ENCODE peak calls at places on chromosomes 13 and 19, in five cellular contexts. Q is right lobe of liver, Y is HCT116, M is cardiac muscle cell, W is heart left ventricle. K is an unnamed sample.

GRCh38 chr13:67792151-67792665 is 562.1 kb upstream of the PCDH9 start:
- DNase-seq in M (no peak), Q (no peak), Y (no peak), W (no peak), K (no peak)

GRCh38 chr19:49387936-49388372 is at the start of gene KASH5:
- DNase-seq in Q (peak), M (peak), Y (no peak), W (peak), K (no peak)

GRCh38 chr19:4304509-4305252 is at the start of gene FSD1:
- DNase-seq in M (peak), Q (no peak), W (peak), Y (no peak), K (no peak)

GRCh38 chr19:3359850-3360493 is 6.4 kb upstream of the NFIC start:
- DNase-seq in Y (no peak), M (peak), W (no peak), Q (no peak), K (no peak)

GRCh38 chr19:3146677-3147100 is 10.9 kb downstream of the GNA15 start:
- DNase-seq in Y (no peak), W (no peak), M (no peak), Q (no peak), K (no peak)

GRCh38 chr13:21537105-21537504 is 66.9 kb downstream of the MICU2 start:
- DNase-seq in M (peak), W (no peak), Y (no peak), Q (no peak), K (no peak)

GRCh38 chr13:31282741-31283455 is 83.1 kb downstream of the B3GLCT start:
- DNase-seq in W (no peak), Q (no peak), M (peak), Y (no peak), K (no peak)

GRCh38 chr19:11174336-11174735 is 18.8 kb upstream of the SPC24 start:
- DNase-seq in Q (no peak), W (no peak), M (no peak), Y (no peak), K (no peak)

GRCh38 chr13:36151591-36151990 is 20.4 kb upstream of the DCLK1 start:
- DNase-seq in M (no peak), Q (no peak), W (no peak), Y (no peak), K (no peak)

GRCh38 chr19:36152886-36153525 is 759 bp upstream of the COX7A1 start:
- DNase-seq in Q (peak), M (no peak), Y (no peak), W (no peak), K (no peak)

GRCh38 chr13:49214917-49215376 is 5.2 kb upstream of the MLNR start:
- DNase-seq in Q (peak), W (peak), Y (peak), M (peak), K (no peak)

GRCh38 chr19:4406626-4407025 is 4.2 kb downstream of the CHAF1A start:
- DNase-seq in W (no peak), Q (no peak), M (no peak), Y (no peak), K (no peak)

GRCh38 chr19:2431318-2432055 is 4.1 kb upstream of the TIMM13 start:
- DNase-seq in Q (no peak), W (no peak), M (no peak), Y (no peak), K (no peak)

GRCh38 chr19:56837892-56838679 is 2.4 kb downstream of the PEG3 start:
- DNase-seq in Q (peak), W (peak), Y (no peak), M (peak), K (no peak)

GRCh38 chr19:12574036-12574435 is 22.8 kb upstream of the ZNF564 start:
- DNase-seq in Y (no peak), M (no peak), Q (no peak), W (no peak), K (no peak)

DNA sequence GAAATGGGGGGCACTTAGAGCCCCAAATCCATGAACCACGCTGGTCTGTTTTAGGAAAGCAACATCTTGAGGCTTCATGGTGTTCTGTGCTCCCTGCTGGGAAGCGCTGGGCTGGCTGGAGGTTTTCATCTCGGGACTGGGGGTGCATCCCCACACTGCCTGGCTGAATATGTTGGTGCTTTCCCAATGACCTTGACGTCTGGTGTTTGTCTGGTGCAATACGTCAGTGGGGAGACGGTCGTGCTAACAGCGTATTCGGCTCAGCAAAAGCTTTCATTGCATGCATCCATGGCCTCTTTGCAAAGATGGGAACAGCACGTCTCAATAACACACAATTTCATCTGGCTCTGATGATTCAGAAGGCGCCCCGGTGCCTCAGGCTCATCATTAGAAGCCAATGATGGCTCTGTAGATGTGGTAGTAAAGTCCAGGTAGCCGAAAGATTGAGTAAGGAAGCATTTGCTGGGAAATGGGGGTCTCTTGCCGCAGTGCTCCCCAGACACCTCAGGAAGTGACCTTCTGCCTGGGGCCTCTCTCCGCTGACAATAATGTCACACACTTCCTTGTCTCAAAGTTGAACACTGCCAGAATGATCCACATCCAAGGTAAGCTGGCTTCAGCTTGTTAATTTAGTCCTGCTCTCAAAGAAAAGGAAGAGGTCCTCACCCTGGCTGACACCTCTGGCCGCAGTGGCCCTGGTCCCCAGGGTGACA is 97.7 kb downstream of the ING1 start:
- DNase-seq in W (no peak), M (no peak), Y (no peak), Q (no peak), K (no peak)
- H3K27ac ChIP-seq in W (no peak), M (no peak), Y (no peak), Q (no peak), K (no peak)

DNA sequence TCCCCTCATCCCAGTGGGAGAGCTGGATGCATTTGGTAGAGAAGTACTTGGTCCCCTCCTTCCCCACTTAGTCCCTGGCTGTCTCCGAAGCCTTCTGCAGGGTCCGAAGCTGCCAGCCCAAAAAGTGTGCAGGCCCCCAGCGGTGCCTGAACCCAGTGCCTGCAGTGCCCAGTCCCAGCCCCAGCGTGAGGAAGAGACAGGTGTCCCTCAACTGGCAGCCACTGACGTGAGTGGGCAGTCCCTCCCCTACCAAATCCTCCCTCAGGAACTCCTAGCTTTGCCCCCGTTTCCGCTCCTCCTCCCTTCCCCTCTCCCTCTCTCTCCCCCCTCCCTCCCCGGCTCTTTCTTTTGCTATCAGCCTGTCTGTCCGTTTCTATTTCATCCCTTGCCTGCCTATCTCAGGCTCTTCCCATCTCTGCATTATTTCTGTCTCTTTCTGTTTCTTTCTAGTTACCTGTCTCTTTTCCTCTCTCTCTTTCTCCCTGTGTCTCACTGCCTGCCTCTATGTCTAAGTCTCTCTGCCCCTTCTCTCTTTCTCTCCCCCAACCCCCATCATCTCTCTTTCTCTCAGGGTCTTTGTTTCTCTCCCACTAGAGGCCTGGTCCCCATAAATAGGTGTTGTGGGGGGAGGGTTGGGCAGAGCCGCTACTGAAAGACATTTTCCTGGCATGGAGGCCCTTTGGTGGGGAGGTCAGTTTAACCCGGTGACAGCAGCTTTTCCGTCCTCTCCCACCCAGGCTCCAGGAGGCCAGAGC is 1.7 kb upstream of the LTBP4 start:
- DNase-seq in Y (no peak), Q (no peak), W (no peak), M (no peak), K (no peak)
- TF ChIP-seq CTCF in Y (no peak), Q (no peak), W (no peak), M (no peak), K (no peak)

DNA sequence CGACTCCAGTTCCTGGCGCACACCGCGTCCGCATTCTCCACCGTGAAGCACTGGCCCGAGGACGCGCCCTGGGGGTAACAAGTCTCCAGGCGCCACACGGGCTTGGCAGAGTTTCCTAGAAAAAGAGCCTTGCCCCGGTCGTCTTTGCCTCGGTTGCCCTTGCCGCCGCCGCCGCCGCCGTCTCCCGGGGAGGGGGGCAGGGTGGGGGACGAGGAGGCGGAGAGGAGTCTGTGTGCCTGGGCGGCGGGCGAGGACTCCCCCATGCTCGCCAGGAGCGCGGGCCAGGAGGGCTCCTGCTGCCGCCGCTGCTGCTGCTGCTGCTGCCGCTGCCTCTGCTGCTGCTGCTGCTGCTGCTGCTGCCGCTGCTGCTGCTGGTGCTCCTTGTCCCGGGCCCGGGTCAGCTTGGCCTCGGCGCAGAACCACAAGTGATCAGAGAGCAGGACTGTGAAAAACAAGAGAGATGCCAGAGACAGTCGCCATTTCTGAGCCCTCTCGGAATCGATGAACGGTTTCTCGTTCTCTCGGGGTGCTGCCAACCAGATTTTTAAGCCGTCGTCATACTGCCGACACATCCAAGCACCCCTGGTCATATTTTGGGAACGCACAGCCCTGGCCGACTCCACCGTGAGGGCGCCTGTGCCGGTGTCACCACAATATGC is 349.2 kb downstream of the LIG4 start:
- DNase-seq in W (no peak), Y (no peak), Q (no peak), M (peak), K (no peak)
- H3K27ac ChIP-seq in W (no peak), Y (no peak), Q (no peak), M (no peak), K (no peak)

GRCh38 chr19:48182434-48182833 is 12.0 kb downstream of the ZSWIM9 start:
- DNase-seq in Q (no peak), W (no peak), M (no peak), Y (no peak), K (no peak)
- TF ChIP-seq CTCF in Q (no peak), W (no peak), M (no peak), Y (peak), K (no peak)

GRCh38 chr19:45814851-45815481 is at the start of gene RSPH6A:
- DNase-seq in W (no peak), Y (no peak), M (no peak), Q (no peak), K (no peak)
- H3K27ac ChIP-seq in W (no peak), Y (no peak), M (peak), Q (no peak), K (no peak)

GRCh38 chr19:18995804-18996241 is 37.5 kb downstream of the SUGP2 start:
- DNase-seq in Q (no peak), M (peak), Y (peak), W (peak), K (peak)
- TF ChIP-seq CTCF in Q (peak), M (peak), Y (peak), W (no peak), K (peak)

K was measured in AG04450.